ENCODE peak calls at places on chromosomes 13 and 19, in five cellular contexts. I is progenitor cell of endocrine pancreas; C is activated naive CD8-positive, alpha-beta T cell treated with anti-CD3 and anti-CD28 coated beads for 36 hours; P is posterior cingulate gyrus; X is left lung. G is an unnamed sample.

GRCh38 chr13:113058988-113059850 is 46.4 kb upstream of the F7 start:
- DNase-seq in I (no peak), P (no peak), X (peak; percentile 26), C (no peak), G (no peak)

GRCh38 chr13:71610876-71611275 is 256.1 kb downstream of the DACH1 start:
- DNase-seq in X (no peak), P (no peak), I (no peak), C (no peak), G (no peak)

GRCh38 chr13:93984876-93985275 is 494.6 kb downstream of the DCT start:
- DNase-seq in P (no peak), X (no peak), I (no peak), C (no peak), G (no peak)

GRCh38 chr13:112616586-112617381 is 28.8 kb upstream of the TUBGCP3 start:
- DNase-seq in X (no peak), P (no peak), I (no peak), C (no peak), G (peak; percentile 52)

GRCh38 chr13:98658131-98658530 is 81.2 kb upstream of the STK24 start:
- DNase-seq in X (no peak), I (no peak), C (no peak), P (no peak), G (no peak)

GRCh38 chr19:12075538-12076139 is 11.1 kb downstream of the ZNF844 start:
- DNase-seq in P (no peak), X (no peak), I (no peak), C (no peak), G (no peak)

GRCh38 chr13:92622905-92623304 is 603.7 kb upstream of the GPC6 start:
- DNase-seq in I (no peak), X (no peak), C (no peak), P (no peak), G (no peak)

GRCh38 chr13:26074706-26075105 is 22.9 kb upstream of the SHISA2 start:
- DNase-seq in X (no peak), C (no peak), I (no peak), P (no peak), G (peak; percentile 53)

GRCh38 chr13:30340367-30341184 is 33.2 kb upstream of the KATNAL1 start:
- DNase-seq in P (no peak), C (no peak), I (no peak), X (no peak), G (peak; percentile 53)

GRCh38 chr13:100560498-100561215 is 27.9 kb downstream of the GGACT start:
- DNase-seq in P (no peak), I (no peak), X (no peak), C (no peak), G (no peak)

GRCh38 chr19:53102186-53102585 is 1.0 kb downstream of the ZNF160 start:
- DNase-seq in X (no peak), I (no peak), P (no peak), C (no peak), G (peak; percentile 84)

GRCh38 chr19:40217921-40218890 is at the start of gene TTC9B:
- DNase-seq in X (peak; percentile 76), P (peak; percentile 68), C (peak; percentile 71), I (no peak), G (peak; percentile 19)

GRCh38 chr13:110506396-110506795 is 55.1 kb downstream of the RAB20 start:
- DNase-seq in P (no peak), C (no peak), X (peak; percentile 67), I (no peak), G (no peak)

GRCh38 chr19:1481224-1481892 is 2.3 kb upstream of the C19orf25 start:
- DNase-seq in X (peak; percentile 67), I (no peak), C (no peak), P (no peak), G (no peak)

GRCh38 chr19:23286477-23286876 is 36.3 kb upstream of the ZNF724 start:
- DNase-seq in C (no peak), X (no peak), P (no peak), I (no peak), G (no peak)

GRCh38 chr19:19745496-19746285 is 12.8 kb upstream of the ZNF14 start:
- DNase-seq in C (no peak), I (no peak), X (peak; percentile 68), P (no peak), G (no peak)

GRCh38 chr19:5691205-5691929 is 1.3 kb downstream of the RPL36 start:
- DNase-seq in X (peak; percentile 84), P (no peak), C (peak; percentile 76), I (no peak), G (peak; percentile 55)

GRCh38 chr19:58134244-58134643 is 16.3 kb downstream of the ZNF329 start:
- DNase-seq in I (no peak), X (no peak), P (no peak), C (no peak), G (no peak)

G was measured in myocyte.